ENCODE peak calls at places on chromosomes 13 and 19, in six cellular contexts. W is NCI-H748 treated with DMSO at 0.1 percent for 48 hours, Z is NCI-H2081, G is T-cell, O is AG09319, U is activated gamma-delta T cell treated with Interleukin-2 at 50 U/mL for 16 hours. S is an unnamed sample.

GRCh38 chr19:17136026-17136425 is 60.4 kb downstream of the MYO9B start:
- DNase-seq in W (no peak), Z (no peak), G (no peak), U (no peak), O (no peak), S (no peak)

GRCh38 chr19:49491030-49491803 is 3.8 kb downstream of the RPL13A start:
- DNase-seq in Z (no peak), G (no peak), U (no peak), O (no peak), W (no peak), S (no peak)

GRCh38 chr13:26557393-26558073 is at the start of gene WASF3:
- DNase-seq in G (peak; percentile 1), O (peak; percentile 74), W (peak; percentile 98), U (peak; percentile 32), Z (peak; percentile 88), S (peak; percentile 22)

GRCh38 chr19:13621413-13621812 is 115.1 kb upstream of the CACNA1A start:
- DNase-seq in O (peak; percentile 79), W (no peak), Z (no peak), U (no peak), G (no peak), S (no peak)

GRCh38 chr19:18586311-18586710 is 2.3 kb upstream of the REX1BD start:
- DNase-seq in U (no peak), O (no peak), Z (no peak), W (no peak), G (no peak), S (no peak)

GRCh38 chr13:75725784-75726183 is 89.7 kb downstream of the LMO7 start:
- DNase-seq in Z (no peak), G (no peak), O (no peak), W (no peak), U (no peak), S (no peak)

GRCh38 chr19:42427313-42427712 is at the start of gene LIPE:
- DNase-seq in Z (no peak), G (no peak), O (no peak), U (no peak), W (no peak), S (no peak)

GRCh38 chr13:111577956-111578595 is 257.6 kb downstream of the TEX29 start:
- DNase-seq in Z (peak; percentile 35), W (no peak), G (no peak), O (no peak), U (no peak), S (no peak)

GRCh38 chr13:102721800-102722231 is 27.0 kb upstream of the METTL21C start:
- DNase-seq in G (peak; percentile 2), O (no peak), Z (no peak), U (no peak), W (no peak), S (no peak)

GRCh38 chr19:58399903-58400637 is 4.6 kb downstream of the RNF225 start:
- DNase-seq in G (no peak), Z (peak; percentile 62), W (peak; percentile 33), O (no peak), U (no peak), S (no peak)

GRCh38 chr13:101751488-101751887 is 299.0 kb downstream of the ITGBL1 start:
- DNase-seq in U (no peak), G (no peak), O (peak; percentile 20), W (peak; percentile 54), Z (peak; percentile 59), S (peak; percentile 21)

GRCh38 chr19:33622505-33622808 is 704 bp downstream of the CHST8 start:
- DNase-seq in O (no peak), Z (no peak), G (no peak), W (peak; percentile 11), U (no peak), S (no peak)

GRCh38 chr13:41304551-41304950 is 6.5 kb upstream of the NAA16 start:
- DNase-seq in W (no peak), O (no peak), G (no peak), U (no peak), Z (no peak), S (no peak)

GRCh38 chr13:40340368-40341085 is 325.9 kb downstream of the FOXO1 start:
- DNase-seq in W (no peak), U (no peak), G (no peak), Z (no peak), O (no peak), S (no peak)

GRCh38 chr13:41420146-41420545 is 37.2 kb upstream of the RGCC start:
- DNase-seq in U (no peak), G (no peak), Z (no peak), W (no peak), O (no peak), S (no peak)

GRCh38 chr19:35975608-35976214 is 19.3 kb upstream of the SDHAF1 start:
- DNase-seq in W (no peak), Z (no peak), U (no peak), O (no peak), G (no peak), S (no peak)

GRCh38 chr13:46751811-46752635 is 44.9 kb downstream of the ESD start:
- DNase-seq in G (peak; percentile 54), Z (no peak), W (no peak), O (no peak), U (peak; percentile 57), S (no peak)

GRCh38 chr13:30796833-30797601 is 61.7 kb downstream of the ALOX5AP start:
- DNase-seq in Z (no peak), O (no peak), G (no peak), W (no peak), U (no peak), S (peak; percentile 4)

GRCh38 chr19:13430790-13431582 is 75.3 kb downstream of the CACNA1A start:
- DNase-seq in W (no peak), O (peak; percentile 11), Z (peak; percentile 3), G (peak; percentile 37), U (peak; percentile 33), S (no peak)

GRCh38 chr13:71811344-71811743 is 55.7 kb downstream of the DACH1 start:
- DNase-seq in O (no peak), Z (no peak), W (no peak), G (no peak), U (no peak), S (no peak)

GRCh38 chr13:97435297-97435682 is 1.3 kb downstream of the RAP2A start:
- DNase-seq in U (no peak), G (no peak), W (no peak), Z (no peak), O (no peak), S (no peak)

GRCh38 chr13:49300716-49301589 is 53.2 kb downstream of the CDADC1 start:
- DNase-seq in O (peak; percentile 40), G (peak; percentile 62), Z (peak; percentile 64), U (peak; percentile 56), W (peak; percentile 72), S (peak; percentile 8)

GRCh38 chr19:10295305-10295846 is 5.6 kb downstream of the ICAM5 start:
- DNase-seq in Z (no peak), U (peak; percentile 68), O (no peak), G (peak; percentile 71), W (no peak), S (no peak)

GRCh38 chr13:45331981-45332830 is 8.8 kb downstream of the TPT1 start:
- DNase-seq in O (peak; percentile 87), U (no peak), W (no peak), Z (no peak), G (no peak), S (no peak)

GRCh38 chr13:114009590-114010400 is 35.9 kb upstream of the C13orf46 start:
- DNase-seq in U (no peak), Z (no peak), W (no peak), G (no peak), O (no peak), S (no peak)

GRCh38 chr19:12484011-12484370 is 625 bp downstream of the ZNF709 start:
- DNase-seq in G (no peak), W (no peak), O (no peak), Z (no peak), U (no peak), S (no peak)

GRCh38 chr13:110593430-110594130 is 21.8 kb upstream of the NAXD start:
- DNase-seq in W (peak; percentile 23), U (no peak), O (no peak), G (no peak), Z (no peak), S (peak; percentile 28)

GRCh38 chr19:18995804-18996241 is 37.5 kb downstream of the SUGP2 start:
- DNase-seq in O (peak; percentile 66), G (no peak), U (no peak), W (no peak), Z (peak; percentile 4), S (no peak)

GRCh38 chr19:43639507-43640423 is at the start of gene CADM4:
- DNase-seq in Z (peak; percentile 23), U (peak; percentile 34), G (peak; percentile 57), O (no peak), W (no peak), S (no peak)

GRCh38 chr19:35322014-35322413 is 7.0 kb upstream of the CD22 start:
- DNase-seq in Z (no peak), W (no peak), G (no peak), U (no peak), O (no peak), S (no peak)

GRCh38 chr13:46343279-46343949 is 43.6 kb downstream of the RUBCNL start:
- DNase-seq in G (no peak), O (no peak), W (no peak), U (no peak), Z (no peak), S (no peak)

GRCh38 chr19:51737924-51738323 is 13.8 kb downstream of the FPR1 start:
- DNase-seq in W (no peak), G (no peak), U (no peak), O (no peak), Z (no peak), S (no peak)

GRCh38 chr13:32314968-32315254 is 252 bp downstream of the ZAR1L start:
- DNase-seq in Z (no peak), G (peak; percentile 76), O (no peak), W (no peak), U (peak; percentile 66), S (peak; percentile 23)